ENCODE peak calls at places on chromosomes 11 and 22, in five cellular contexts. J is immature natural killer cell; E is stimulated activated CD8-positive, alpha-beta memory T cell treated with anti-CD3 and anti-CD28 coated beads, Interleukin-7, amount 100 ng/mL, for 1 hour; H is posterior cingulate gyrus; U is Caco-2. N is an unnamed sample.
A peak's percentile ranks its signal among the peaks of the same experiment; 100 is the strongest.

GRCh38 chr11:19713221-19714092 is 820 bp downstream of the NAV2 start:
- DNase-seq in J (peak; percentile 14), E (no peak), H (peak; percentile 40), U (no peak), N (no peak)

GRCh38 chr11:83818349-83818748 is 532.2 kb upstream of the CCDC90B start:
- DNase-seq in J (no peak), E (no peak), H (no peak), U (no peak), N (no peak)

GRCh38 chr11:59669611-59670009 is 773 bp upstream of the PATL1 start:
- DNase-seq in J (no peak), E (no peak), H (no peak), U (no peak), N (peak; percentile 32)

GRCh38 chr11:106988151-106988806 is 30.0 kb downstream of the GUCY1A2 start:
- DNase-seq in J (no peak), E (no peak), H (no peak), U (no peak), N (no peak)

GRCh38 chr11:73388241-73389133 is 12.3 kb downstream of the RELT start:
- DNase-seq in J (no peak), E (no peak), H (no peak), U (no peak), N (no peak)

GRCh38 chr22:42933783-42934144 is 76.7 kb upstream of the ARFGAP3 start:
- DNase-seq in J (no peak), E (no peak), H (no peak), U (no peak), N (no peak)

GRCh38 chr11:119356349-119357031 is 10.0 kb upstream of the MFRP start:
- DNase-seq in J (peak; percentile 55), E (peak; percentile 37), H (peak; percentile 76), U (no peak), N (peak; percentile 58)

GRCh38 chr22:23862103-23862502 is 4.4 kb downstream of the SLC2A11 start:
- DNase-seq in J (no peak), E (no peak), H (no peak), U (peak; percentile 59), N (no peak)

GRCh38 chr11:129167315-129167714 is 24.8 kb downstream of the ARHGAP32 start:
- DNase-seq in J (no peak), E (no peak), H (no peak), U (no peak), N (no peak)

GRCh38 chr22:39097098-39098020 is at the start of gene APOBEC3H:
- DNase-seq in J (peak; percentile 68), E (no peak), H (no peak), U (no peak), N (no peak)

GRCh38 chr22:23193882-23194281 is 13.6 kb downstream of the BCR start:
- DNase-seq in J (no peak), E (no peak), H (peak; percentile 71), U (no peak), N (peak; percentile 14)

GRCh38 chr11:126384053-126384335 is 28.5 kb downstream of the ST3GAL4 start:
- DNase-seq in J (no peak), E (no peak), H (no peak), U (no peak), N (no peak)

GRCh38 chr22:49331223-49331815 is 496.4 kb downstream of the BRD1 start:
- DNase-seq in J (no peak), E (no peak), H (no peak), U (no peak), N (no peak)

GRCh38 chr11:96157517-96157873 is 185.5 kb downstream of the MAML2 start:
- DNase-seq in J (no peak), E (no peak), H (no peak), U (no peak), N (no peak)

GRCh38 chr11:47750725-47751124 is 16.4 kb downstream of the FNBP4 start:
- DNase-seq in J (no peak), E (no peak), H (no peak), U (no peak), N (no peak)

GRCh38 chr11:6666302-6667183 is 10.9 kb upstream of the DCHS1 start:
- DNase-seq in J (no peak), E (no peak), H (no peak), U (no peak), N (no peak)

GRCh38 chr11:127943763-127944162 is 643.6 kb downstream of the ETS1 start:
- DNase-seq in J (no peak), E (no peak), H (no peak), U (no peak), N (no peak)

GRCh38 chr11:11243790-11244469 is 109.1 kb downstream of the CSNK2A3 start:
- DNase-seq in J (no peak), E (no peak), H (no peak), U (no peak), N (no peak)

GRCh38 chr11:126341760-126342161 is 13.7 kb upstream of the ST3GAL4 start:
- DNase-seq in J (no peak), E (no peak), H (no peak), U (no peak), N (no peak)

GRCh38 chr11:115612331-115612730 is 108.1 kb upstream of the CADM1 start:
- DNase-seq in J (no peak), E (no peak), H (no peak), U (no peak), N (no peak)

GRCh38 chr11:1387521-1387920 is 2.2 kb upstream of the BRSK2 start:
- DNase-seq in J (no peak), E (no peak), H (no peak), U (no peak), N (no peak)

GRCh38 chr11:37504066-37504611 is 906.1 kb upstream of the RAG2 start:
- DNase-seq in J (peak; percentile 30), E (no peak), H (no peak), U (peak; percentile 51), N (no peak)

GRCh38 chr22:45964926-45965564 is 11.9 kb downstream of the WNT7B start:
- DNase-seq in J (no peak), E (no peak), H (no peak), U (no peak), N (no peak)

GRCh38 chr11:16126361-16126760 is 230.0 kb downstream of the SOX6 start:
- DNase-seq in J (no peak), E (no peak), H (no peak), U (no peak), N (no peak)

N was measured in anterior cingulate cortex.